ENCODE peak calls at places on chromosomes 13 and 19, in nine cellular contexts. One of them, this sample, is unnamed.

GRCh38 chr19:41029524-41030432 is 38.7 kb downstream of the CYP2B6 start:
- DNase-seq in H54: no peak
- DNase-seq in fibroblast of pulmonary artery: no peak
- DNase-seq in AG10803: no peak
- DNase-seq in stimulated activated CD8-positive, alpha-beta memory T cell treated with anti-CD3 and anti-CD28 coated beads, Interleukin-7, amount 100 ng/mL, for 48 hours: no peak
- DNase-seq in T-helper 2 cell treated with Interferon-gamma antibody and Interleukin-4, amounts not matched to agents 5 μg/mL and 100 μg/mL, for 36 hours: no peak
- DNase-seq in GM12891: no peak
- DNase-seq in uterus: no peak
- DNase-seq in neural progenitor cell: no peak
- DNase-seq in this sample: no peak

GRCh38 chr13:59834801-59835200 is 328.9 kb downstream of the DIAPH3 start:
- DNase-seq in neural progenitor cell: no peak
- DNase-seq in uterus: no peak
- DNase-seq in H54: no peak
- DNase-seq in fibroblast of pulmonary artery: peak
- DNase-seq in GM12891: no peak
- DNase-seq in stimulated activated CD8-positive, alpha-beta memory T cell treated with anti-CD3 and anti-CD28 coated beads, Interleukin-7, amount 100 ng/mL, for 48 hours: no peak
- DNase-seq in T-helper 2 cell treated with Interferon-gamma antibody and Interleukin-4, amounts not matched to agents 5 μg/mL and 100 μg/mL, for 36 hours: no peak
- DNase-seq in AG10803: peak
- DNase-seq in this sample: no peak

GRCh38 chr19:41362143-41362847 is 1.7 kb downstream of the B9D2 start:
- DNase-seq in H54: no peak
- DNase-seq in AG10803: peak
- DNase-seq in T-helper 2 cell treated with Interferon-gamma antibody and Interleukin-4, amounts not matched to agents 5 μg/mL and 100 μg/mL, for 36 hours: no peak
- DNase-seq in stimulated activated CD8-positive, alpha-beta memory T cell treated with anti-CD3 and anti-CD28 coated beads, Interleukin-7, amount 100 ng/mL, for 48 hours: no peak
- DNase-seq in uterus: no peak
- DNase-seq in fibroblast of pulmonary artery: no peak
- DNase-seq in GM12891: no peak
- DNase-seq in neural progenitor cell: no peak
- DNase-seq in this sample: no peak

GRCh38 chr19:38319421-38320258 is at the start of gene KCNK6:
- DNase-seq in neural progenitor cell: peak
- DNase-seq in fibroblast of pulmonary artery: peak
- DNase-seq in AG10803: peak
- DNase-seq in H54: no peak
- DNase-seq in stimulated activated CD8-positive, alpha-beta memory T cell treated with anti-CD3 and anti-CD28 coated beads, Interleukin-7, amount 100 ng/mL, for 48 hours: peak
- DNase-seq in GM12891: no peak
- DNase-seq in T-helper 2 cell treated with Interferon-gamma antibody and Interleukin-4, amounts not matched to agents 5 μg/mL and 100 μg/mL, for 36 hours: peak
- DNase-seq in uterus: peak
- DNase-seq in this sample: peak

GRCh38 chr19:2331601-2332246 is 3.2 kb downstream of the SPPL2B start:
- DNase-seq in H54: no peak
- DNase-seq in uterus: no peak
- DNase-seq in fibroblast of pulmonary artery: no peak
- DNase-seq in stimulated activated CD8-positive, alpha-beta memory T cell treated with anti-CD3 and anti-CD28 coated beads, Interleukin-7, amount 100 ng/mL, for 48 hours: no peak
- DNase-seq in AG10803: no peak
- DNase-seq in neural progenitor cell: no peak
- DNase-seq in T-helper 2 cell treated with Interferon-gamma antibody and Interleukin-4, amounts not matched to agents 5 μg/mL and 100 μg/mL, for 36 hours: no peak
- DNase-seq in GM12891: no peak
- DNase-seq in this sample: no peak

GRCh38 chr19:55206664-55207500 is 2.4 kb downstream of the PTPRH start:
- DNase-seq in uterus: peak
- DNase-seq in T-helper 2 cell treated with Interferon-gamma antibody and Interleukin-4, amounts not matched to agents 5 μg/mL and 100 μg/mL, for 36 hours: peak
- DNase-seq in neural progenitor cell: peak
- DNase-seq in GM12891: no peak
- DNase-seq in H54: peak
- DNase-seq in AG10803: peak
- DNase-seq in fibroblast of pulmonary artery: peak
- DNase-seq in stimulated activated CD8-positive, alpha-beta memory T cell treated with anti-CD3 and anti-CD28 coated beads, Interleukin-7, amount 100 ng/mL, for 48 hours: peak
- DNase-seq in this sample: no peak

GRCh38 chr13:64540468-64540867 is 2689.7 kb downstream of the PCDH9 start:
- DNase-seq in GM12891: no peak
- DNase-seq in stimulated activated CD8-positive, alpha-beta memory T cell treated with anti-CD3 and anti-CD28 coated beads, Interleukin-7, amount 100 ng/mL, for 48 hours: no peak
- DNase-seq in neural progenitor cell: no peak
- DNase-seq in AG10803: no peak
- DNase-seq in T-helper 2 cell treated with Interferon-gamma antibody and Interleukin-4, amounts not matched to agents 5 μg/mL and 100 μg/mL, for 36 hours: no peak
- DNase-seq in H54: no peak
- DNase-seq in uterus: no peak
- DNase-seq in fibroblast of pulmonary artery: peak
- DNase-seq in this sample: no peak

GRCh38 chr13:48817166-48817802 is 158.4 kb upstream of the FNDC3A start:
- DNase-seq in H54: no peak
- DNase-seq in stimulated activated CD8-positive, alpha-beta memory T cell treated with anti-CD3 and anti-CD28 coated beads, Interleukin-7, amount 100 ng/mL, for 48 hours: no peak
- DNase-seq in neural progenitor cell: no peak
- DNase-seq in uterus: no peak
- DNase-seq in AG10803: no peak
- DNase-seq in T-helper 2 cell treated with Interferon-gamma antibody and Interleukin-4, amounts not matched to agents 5 μg/mL and 100 μg/mL, for 36 hours: no peak
- DNase-seq in fibroblast of pulmonary artery: no peak
- DNase-seq in GM12891: no peak
- DNase-seq in this sample: no peak

GRCh38 chr19:13832096-13832495 is 36.9 kb downstream of the ZSWIM4 start:
- DNase-seq in T-helper 2 cell treated with Interferon-gamma antibody and Interleukin-4, amounts not matched to agents 5 μg/mL and 100 μg/mL, for 36 hours: no peak
- DNase-seq in AG10803: no peak
- DNase-seq in fibroblast of pulmonary artery: no peak
- DNase-seq in uterus: no peak
- DNase-seq in H54: no peak
- DNase-seq in stimulated activated CD8-positive, alpha-beta memory T cell treated with anti-CD3 and anti-CD28 coated beads, Interleukin-7, amount 100 ng/mL, for 48 hours: no peak
- DNase-seq in GM12891: no peak
- DNase-seq in neural progenitor cell: no peak
- DNase-seq in this sample: no peak

GRCh38 chr19:28333909-28334308 is 879.0 kb downstream of the UQCRFS1 start:
- DNase-seq in H54: no peak
- DNase-seq in GM12891: no peak
- DNase-seq in uterus: no peak
- DNase-seq in T-helper 2 cell treated with Interferon-gamma antibody and Interleukin-4, amounts not matched to agents 5 μg/mL and 100 μg/mL, for 36 hours: no peak
- DNase-seq in stimulated activated CD8-positive, alpha-beta memory T cell treated with anti-CD3 and anti-CD28 coated beads, Interleukin-7, amount 100 ng/mL, for 48 hours: no peak
- DNase-seq in neural progenitor cell: no peak
- DNase-seq in fibroblast of pulmonary artery: no peak
- DNase-seq in AG10803: no peak
- DNase-seq in this sample: no peak

GRCh38 chr13:30708541-30708940 is 26.8 kb upstream of the ALOX5AP start:
- DNase-seq in uterus: no peak
- DNase-seq in stimulated activated CD8-positive, alpha-beta memory T cell treated with anti-CD3 and anti-CD28 coated beads, Interleukin-7, amount 100 ng/mL, for 48 hours: no peak
- DNase-seq in neural progenitor cell: no peak
- DNase-seq in AG10803: peak
- DNase-seq in T-helper 2 cell treated with Interferon-gamma antibody and Interleukin-4, amounts not matched to agents 5 μg/mL and 100 μg/mL, for 36 hours: no peak
- DNase-seq in fibroblast of pulmonary artery: peak
- DNase-seq in H54: no peak
- DNase-seq in GM12891: no peak
- DNase-seq in this sample: no peak

GRCh38 chr13:106710267-106710666 is 142.3 kb upstream of the ARGLU1 start:
- DNase-seq in fibroblast of pulmonary artery: peak
- DNase-seq in T-helper 2 cell treated with Interferon-gamma antibody and Interleukin-4, amounts not matched to agents 5 μg/mL and 100 μg/mL, for 36 hours: no peak
- DNase-seq in neural progenitor cell: no peak
- DNase-seq in GM12891: no peak
- DNase-seq in stimulated activated CD8-positive, alpha-beta memory T cell treated with anti-CD3 and anti-CD28 coated beads, Interleukin-7, amount 100 ng/mL, for 48 hours: no peak
- DNase-seq in uterus: no peak
- DNase-seq in H54: no peak
- DNase-seq in AG10803: no peak
- DNase-seq in this sample: no peak

GRCh38 chr19:34145741-34146202 is 26.5 kb upstream of the LSM14A start:
- DNase-seq in T-helper 2 cell treated with Interferon-gamma antibody and Interleukin-4, amounts not matched to agents 5 μg/mL and 100 μg/mL, for 36 hours: peak
- DNase-seq in uterus: peak
- DNase-seq in GM12891: no peak
- DNase-seq in neural progenitor cell: peak
- DNase-seq in H54: peak
- DNase-seq in stimulated activated CD8-positive, alpha-beta memory T cell treated with anti-CD3 and anti-CD28 coated beads, Interleukin-7, amount 100 ng/mL, for 48 hours: peak
- DNase-seq in AG10803: peak
- DNase-seq in fibroblast of pulmonary artery: peak
- DNase-seq in this sample: peak

GRCh38 chr19:51124729-51125128 is at the start of gene SIGLEC9:
- DNase-seq in GM12891: no peak
- DNase-seq in T-helper 2 cell treated with Interferon-gamma antibody and Interleukin-4, amounts not matched to agents 5 μg/mL and 100 μg/mL, for 36 hours: no peak
- DNase-seq in H54: no peak
- DNase-seq in stimulated activated CD8-positive, alpha-beta memory T cell treated with anti-CD3 and anti-CD28 coated beads, Interleukin-7, amount 100 ng/mL, for 48 hours: no peak
- DNase-seq in fibroblast of pulmonary artery: no peak
- DNase-seq in neural progenitor cell: no peak
- DNase-seq in AG10803: no peak
- DNase-seq in uterus: no peak
- DNase-seq in this sample: no peak

GRCh38 chr13:27536361-27537101 is 83.8 kb downstream of the LNX2 start:
- DNase-seq in uterus: no peak
- DNase-seq in neural progenitor cell: no peak
- DNase-seq in fibroblast of pulmonary artery: no peak
- DNase-seq in stimulated activated CD8-positive, alpha-beta memory T cell treated with anti-CD3 and anti-CD28 coated beads, Interleukin-7, amount 100 ng/mL, for 48 hours: no peak
- DNase-seq in H54: no peak
- DNase-seq in GM12891: no peak
- DNase-seq in AG10803: no peak
- DNase-seq in T-helper 2 cell treated with Interferon-gamma antibody and Interleukin-4, amounts not matched to agents 5 μg/mL and 100 μg/mL, for 36 hours: no peak
- DNase-seq in this sample: no peak

GRCh38 chr13:73672492-73672891 is 461.7 kb downstream of the KLF12 start:
- DNase-seq in H54: no peak
- DNase-seq in uterus: no peak
- DNase-seq in stimulated activated CD8-positive, alpha-beta memory T cell treated with anti-CD3 and anti-CD28 coated beads, Interleukin-7, amount 100 ng/mL, for 48 hours: no peak
- DNase-seq in T-helper 2 cell treated with Interferon-gamma antibody and Interleukin-4, amounts not matched to agents 5 μg/mL and 100 μg/mL, for 36 hours: no peak
- DNase-seq in fibroblast of pulmonary artery: no peak
- DNase-seq in AG10803: no peak
- DNase-seq in neural progenitor cell: no peak
- DNase-seq in GM12891: no peak
- DNase-seq in this sample: no peak

GRCh38 chr13:98557934-98558630 is 18.8 kb downstream of the STK24 start:
- DNase-seq in GM12891: no peak
- DNase-seq in H54: no peak
- DNase-seq in T-helper 2 cell treated with Interferon-gamma antibody and Interleukin-4, amounts not matched to agents 5 μg/mL and 100 μg/mL, for 36 hours: no peak
- DNase-seq in stimulated activated CD8-positive, alpha-beta memory T cell treated with anti-CD3 and anti-CD28 coated beads, Interleukin-7, amount 100 ng/mL, for 48 hours: no peak
- DNase-seq in uterus: no peak
- DNase-seq in AG10803: no peak
- DNase-seq in fibroblast of pulmonary artery: no peak
- DNase-seq in neural progenitor cell: no peak
- DNase-seq in this sample: no peak

GRCh38 chr19:48635263-48635965 is 1.8 kb downstream of the DBP start:
- DNase-seq in uterus: peak
- DNase-seq in AG10803: no peak
- DNase-seq in T-helper 2 cell treated with Interferon-gamma antibody and Interleukin-4, amounts not matched to agents 5 μg/mL and 100 μg/mL, for 36 hours: peak
- DNase-seq in GM12891: peak
- DNase-seq in neural progenitor cell: peak
- DNase-seq in stimulated activated CD8-positive, alpha-beta memory T cell treated with anti-CD3 and anti-CD28 coated beads, Interleukin-7, amount 100 ng/mL, for 48 hours: no peak
- DNase-seq in H54: no peak
- DNase-seq in fibroblast of pulmonary artery: peak
- DNase-seq in this sample: peak

GRCh38 chr13:112664501-112665203 is 25.2 kb upstream of the ATP11A start:
- DNase-seq in stimulated activated CD8-positive, alpha-beta memory T cell treated with anti-CD3 and anti-CD28 coated beads, Interleukin-7, amount 100 ng/mL, for 48 hours: no peak
- DNase-seq in GM12891: no peak
- DNase-seq in AG10803: peak
- DNase-seq in T-helper 2 cell treated with Interferon-gamma antibody and Interleukin-4, amounts not matched to agents 5 μg/mL and 100 μg/mL, for 36 hours: no peak
- DNase-seq in uterus: no peak
- DNase-seq in neural progenitor cell: no peak
- DNase-seq in H54: no peak
- DNase-seq in fibroblast of pulmonary artery: peak
- DNase-seq in this sample: no peak

GRCh38 chr13:46679369-46680180 is 117.4 kb downstream of the ESD start:
- DNase-seq in T-helper 2 cell treated with Interferon-gamma antibody and Interleukin-4, amounts not matched to agents 5 μg/mL and 100 μg/mL, for 36 hours: peak
- DNase-seq in GM12891: peak
- DNase-seq in AG10803: peak
- DNase-seq in H54: no peak
- DNase-seq in uterus: peak
- DNase-seq in fibroblast of pulmonary artery: peak
- DNase-seq in stimulated activated CD8-positive, alpha-beta memory T cell treated with anti-CD3 and anti-CD28 coated beads, Interleukin-7, amount 100 ng/mL, for 48 hours: no peak
- DNase-seq in neural progenitor cell: peak
- DNase-seq in this sample: no peak

GRCh38 chr13:21009036-21009435 is 52.4 kb downstream of the LATS2 start:
- DNase-seq in neural progenitor cell: no peak
- DNase-seq in stimulated activated CD8-positive, alpha-beta memory T cell treated with anti-CD3 and anti-CD28 coated beads, Interleukin-7, amount 100 ng/mL, for 48 hours: no peak
- DNase-seq in H54: no peak
- DNase-seq in uterus: no peak
- DNase-seq in T-helper 2 cell treated with Interferon-gamma antibody and Interleukin-4, amounts not matched to agents 5 μg/mL and 100 μg/mL, for 36 hours: no peak
- DNase-seq in GM12891: no peak
- DNase-seq in fibroblast of pulmonary artery: no peak
- DNase-seq in AG10803: no peak
- DNase-seq in this sample: no peak

GRCh38 chr19:16626796-16627193 is 1.2 kb downstream of the MED26 start:
- DNase-seq in GM12891: no peak
- DNase-seq in T-helper 2 cell treated with Interferon-gamma antibody and Interleukin-4, amounts not matched to agents 5 μg/mL and 100 μg/mL, for 36 hours: peak
- DNase-seq in uterus: no peak
- DNase-seq in stimulated activated CD8-positive, alpha-beta memory T cell treated with anti-CD3 and anti-CD28 coated beads, Interleukin-7, amount 100 ng/mL, for 48 hours: no peak
- DNase-seq in H54: no peak
- DNase-seq in fibroblast of pulmonary artery: no peak
- DNase-seq in AG10803: no peak
- DNase-seq in neural progenitor cell: peak
- DNase-seq in this sample: no peak

GRCh38 chr13:105442941-105443340 is 1092.5 kb downstream of the EFNB2 start:
- DNase-seq in H54: peak
- DNase-seq in GM12891: no peak
- DNase-seq in stimulated activated CD8-positive, alpha-beta memory T cell treated with anti-CD3 and anti-CD28 coated beads, Interleukin-7, amount 100 ng/mL, for 48 hours: no peak
- DNase-seq in neural progenitor cell: no peak
- DNase-seq in AG10803: peak
- DNase-seq in uterus: no peak
- DNase-seq in fibroblast of pulmonary artery: peak
- DNase-seq in T-helper 2 cell treated with Interferon-gamma antibody and Interleukin-4, amounts not matched to agents 5 μg/mL and 100 μg/mL, for 36 hours: no peak
- DNase-seq in this sample: no peak

GRCh38 chr19:32349724-32350475 is 4.5 kb downstream of the ZNF507 start:
- DNase-seq in uterus: no peak
- DNase-seq in H54: no peak
- DNase-seq in T-helper 2 cell treated with Interferon-gamma antibody and Interleukin-4, amounts not matched to agents 5 μg/mL and 100 μg/mL, for 36 hours: no peak
- DNase-seq in fibroblast of pulmonary artery: no peak
- DNase-seq in GM12891: no peak
- DNase-seq in neural progenitor cell: no peak
- DNase-seq in stimulated activated CD8-positive, alpha-beta memory T cell treated with anti-CD3 and anti-CD28 coated beads, Interleukin-7, amount 100 ng/mL, for 48 hours: no peak
- DNase-seq in AG10803: no peak
- DNase-seq in this sample: no peak

GRCh38 chr13:109868583-109869311 is 82.4 kb upstream of the IRS2 start:
- DNase-seq in GM12891: no peak
- DNase-seq in fibroblast of pulmonary artery: peak
- DNase-seq in stimulated activated CD8-positive, alpha-beta memory T cell treated with anti-CD3 and anti-CD28 coated beads, Interleukin-7, amount 100 ng/mL, for 48 hours: no peak
- DNase-seq in H54: peak
- DNase-seq in neural progenitor cell: no peak
- DNase-seq in AG10803: no peak
- DNase-seq in uterus: no peak
- DNase-seq in T-helper 2 cell treated with Interferon-gamma antibody and Interleukin-4, amounts not matched to agents 5 μg/mL and 100 μg/mL, for 36 hours: no peak
- DNase-seq in this sample: no peak

GRCh38 chr19:4414144-4414799 is 11.8 kb downstream of the CHAF1A start:
- DNase-seq in H54: no peak
- DNase-seq in fibroblast of pulmonary artery: peak
- DNase-seq in neural progenitor cell: no peak
- DNase-seq in AG10803: peak
- DNase-seq in uterus: no peak
- DNase-seq in stimulated activated CD8-positive, alpha-beta memory T cell treated with anti-CD3 and anti-CD28 coated beads, Interleukin-7, amount 100 ng/mL, for 48 hours: no peak
- DNase-seq in T-helper 2 cell treated with Interferon-gamma antibody and Interleukin-4, amounts not matched to agents 5 μg/mL and 100 μg/mL, for 36 hours: no peak
- DNase-seq in GM12891: no peak
- DNase-seq in this sample: no peak

GRCh38 chr19:13621413-13621812 is 115.1 kb upstream of the CACNA1A start:
- DNase-seq in GM12891: no peak
- DNase-seq in neural progenitor cell: no peak
- DNase-seq in uterus: no peak
- DNase-seq in stimulated activated CD8-positive, alpha-beta memory T cell treated with anti-CD3 and anti-CD28 coated beads, Interleukin-7, amount 100 ng/mL, for 48 hours: peak
- DNase-seq in AG10803: peak
- DNase-seq in fibroblast of pulmonary artery: peak
- DNase-seq in H54: peak
- DNase-seq in T-helper 2 cell treated with Interferon-gamma antibody and Interleukin-4, amounts not matched to agents 5 μg/mL and 100 μg/mL, for 36 hours: peak
- DNase-seq in this sample: no peak

GRCh38 chr19:51703655-51704515 is 10.8 kb downstream of the SPACA6 start:
- DNase-seq in T-helper 2 cell treated with Interferon-gamma antibody and Interleukin-4, amounts not matched to agents 5 μg/mL and 100 μg/mL, for 36 hours: peak
- DNase-seq in AG10803: peak
- DNase-seq in uterus: peak
- DNase-seq in neural progenitor cell: peak
- DNase-seq in stimulated activated CD8-positive, alpha-beta memory T cell treated with anti-CD3 and anti-CD28 coated beads, Interleukin-7, amount 100 ng/mL, for 48 hours: peak
- DNase-seq in GM12891: peak
- DNase-seq in H54: no peak
- DNase-seq in fibroblast of pulmonary artery: peak
- DNase-seq in this sample: peak

GRCh38 chr13:76297331-76297730 is 588.9 kb downstream of the KCTD12 start:
- DNase-seq in H54: no peak
- DNase-seq in neural progenitor cell: no peak
- DNase-seq in AG10803: no peak
- DNase-seq in stimulated activated CD8-positive, alpha-beta memory T cell treated with anti-CD3 and anti-CD28 coated beads, Interleukin-7, amount 100 ng/mL, for 48 hours: no peak
- DNase-seq in fibroblast of pulmonary artery: no peak
- DNase-seq in GM12891: no peak
- DNase-seq in uterus: no peak
- DNase-seq in T-helper 2 cell treated with Interferon-gamma antibody and Interleukin-4, amounts not matched to agents 5 μg/mL and 100 μg/mL, for 36 hours: no peak
- DNase-seq in this sample: no peak

GRCh38 chr13:74825170-74825948 is 656.6 kb downstream of the TBC1D4 start:
- DNase-seq in uterus: no peak
- DNase-seq in H54: no peak
- DNase-seq in fibroblast of pulmonary artery: peak
- DNase-seq in neural progenitor cell: peak
- DNase-seq in stimulated activated CD8-positive, alpha-beta memory T cell treated with anti-CD3 and anti-CD28 coated beads, Interleukin-7, amount 100 ng/mL, for 48 hours: no peak
- DNase-seq in T-helper 2 cell treated with Interferon-gamma antibody and Interleukin-4, amounts not matched to agents 5 μg/mL and 100 μg/mL, for 36 hours: no peak
- DNase-seq in AG10803: peak
- DNase-seq in GM12891: no peak
- DNase-seq in this sample: no peak

GRCh38 chr13:49444517-49445395 is 682 bp downstream of the SETDB2 start:
- DNase-seq in AG10803: peak
- DNase-seq in T-helper 2 cell treated with Interferon-gamma antibody and Interleukin-4, amounts not matched to agents 5 μg/mL and 100 μg/mL, for 36 hours: peak
- DNase-seq in H54: no peak
- DNase-seq in uterus: no peak
- DNase-seq in stimulated activated CD8-positive, alpha-beta memory T cell treated with anti-CD3 and anti-CD28 coated beads, Interleukin-7, amount 100 ng/mL, for 48 hours: peak
- DNase-seq in fibroblast of pulmonary artery: peak
- DNase-seq in GM12891: no peak
- DNase-seq in neural progenitor cell: peak
- DNase-seq in this sample: no peak